ENCODE peak calls at places on chromosomes 13 and 19, in seven cellular contexts. G, C, Q, P, D, Z and U are unnamed samples.

GRCh38 chr19:38735257-38735686 is 9.0 kb downstream of the CAPN12 start:
- DNase-seq in G (peak; percentile 42), C (no peak), Q (no peak), P (peak; percentile 42), D (peak; percentile 25), Z (no peak), U (no peak)

GRCh38 chr19:35673121-35673804 is 6.9 kb downstream of the UPK1A start:
- DNase-seq in G (no peak), C (no peak), Q (peak; percentile 62), P (peak; percentile 88), D (peak; percentile 9), Z (peak; percentile 22), U (peak; percentile 87)

GRCh38 chr13:60583911-60584753 is 187.1 kb downstream of the TDRD3 start:
- DNase-seq in G (no peak), C (no peak), Q (peak; percentile 73), P (peak; percentile 10), D (no peak), Z (no peak), U (peak; percentile 47)

GRCh38 chr13:101767096-101767495 is 314.6 kb downstream of the ITGBL1 start:
- DNase-seq in G (no peak), C (no peak), Q (no peak), P (no peak), D (no peak), Z (no peak), U (no peak)

GRCh38 chr13:36297600-36298338 is at the start of gene CCDC169:
- DNase-seq in G (peak; percentile 51), C (peak; percentile 6), Q (peak; percentile 51), P (peak; percentile 70), D (peak; percentile 5), Z (peak; percentile 47), U (peak; percentile 78)

GRCh38 chr13:33957497-33957905 is 139.6 kb downstream of the RFC3 start:
- DNase-seq in G (no peak), C (no peak), Q (no peak), P (no peak), D (no peak), Z (no peak), U (no peak)

GRCh38 chr19:1422943-1423342 is 15.3 kb upstream of the RPS15 start:
- DNase-seq in G (no peak), C (no peak), Q (no peak), P (no peak), D (no peak), Z (no peak), U (no peak)

GRCh38 chr13:72698164-72698563 is 29.3 kb downstream of the MZT1 start:
- DNase-seq in G (no peak), C (no peak), Q (no peak), P (no peak), D (no peak), Z (no peak), U (no peak)

GRCh38 chr19:1284293-1284978 is 1.2 kb upstream of the EFNA2 start:
- DNase-seq in G (no peak), C (no peak), Q (no peak), P (no peak), D (no peak), Z (no peak), U (no peak)

GRCh38 chr13:59623516-59623915 is 540.2 kb downstream of the DIAPH3 start:
- DNase-seq in G (no peak), C (no peak), Q (no peak), P (no peak), D (no peak), Z (no peak), U (no peak)

GRCh38 chr13:77810430-77810829 is 108.2 kb downstream of the EDNRB start:
- DNase-seq in G (no peak), C (no peak), Q (peak; percentile 34), P (peak; percentile 17), D (no peak), Z (no peak), U (peak; percentile 27)

GRCh38 chr19:15469513-15470297 is 5.4 kb upstream of the RASAL3 start:
- DNase-seq in G (no peak), C (no peak), Q (no peak), P (no peak), D (no peak), Z (no peak), U (no peak)

GRCh38 chr13:78121459-78122348 is 203.1 kb upstream of the EDNRB start:
- DNase-seq in G (no peak), C (no peak), Q (peak; percentile 70), P (peak; percentile 72), D (no peak), Z (peak; percentile 30), U (peak; percentile 54)

GRCh38 chr13:19927117-19927734 is 31.3 kb upstream of the ZMYM2 start:
- DNase-seq in G (no peak), C (no peak), Q (peak; percentile 31), P (peak; percentile 36), D (no peak), Z (no peak), U (peak; percentile 18)

GRCh38 chr13:109788372-109789195 is 2.2 kb upstream of the IRS2 start:
- DNase-seq in G (no peak), C (no peak), Q (no peak), P (no peak), D (no peak), Z (no peak), U (no peak)

GRCh38 chr19:11179716-11180297 is 17.5 kb downstream of the KANK2 start:
- DNase-seq in G (no peak), C (no peak), Q (no peak), P (no peak), D (no peak), Z (no peak), U (no peak)

GRCh38 chr13:113740661-113741060 is 18.4 kb upstream of the TMEM255B start:
- DNase-seq in G (no peak), C (no peak), Q (no peak), P (no peak), D (no peak), Z (no peak), U (no peak)

GRCh38 chr19:32676186-32676894 is 692 bp downstream of the RGS9BP start:
- DNase-seq in G (peak; percentile 28), C (no peak), Q (no peak), P (peak; percentile 26), D (no peak), Z (no peak), U (peak; percentile 14)

GRCh38 chr19:48342841-48343540 is 17.6 kb downstream of the EMP3 start:
- DNase-seq in G (no peak), C (no peak), Q (peak; percentile 38), P (no peak), D (no peak), Z (no peak), U (peak; percentile 68)

GRCh38 chr13:80870186-80870585 is 529.3 kb upstream of the SPRY2 start:
- DNase-seq in G (no peak), C (no peak), Q (no peak), P (no peak), D (no peak), Z (no peak), U (no peak)

GRCh38 chr13:98839826-98840769 is 87.6 kb upstream of the SLC15A1 start:
- DNase-seq in G (peak; percentile 44), C (no peak), Q (peak; percentile 47), P (peak; percentile 71), D (no peak), Z (peak; percentile 27), U (peak; percentile 55)

GRCh38 chr19:54325631-54326030 is 12.7 kb upstream of the LILRA5 start:
- DNase-seq in G (no peak), C (no peak), Q (no peak), P (no peak), D (no peak), Z (no peak), U (no peak)

GRCh38 chr13:51879133-51879532 is 17.4 kb downstream of the CCDC70 start:
- DNase-seq in G (no peak), C (no peak), Q (no peak), P (peak; percentile 11), D (no peak), Z (no peak), U (no peak)

GRCh38 chr13:48975926-48976676 is 389 bp downstream of the FNDC3A start:
- DNase-seq in G (peak; percentile 69), C (peak; percentile 76), Q (peak; percentile 75), P (peak; percentile 91), D (peak; percentile 76), Z (peak; percentile 83), U (peak; percentile 88)

GRCh38 chr19:50300814-50301606 is 28.2 kb downstream of the KCNC3 start:
- DNase-seq in G (no peak), C (no peak), Q (peak; percentile 79), P (peak; percentile 57), D (no peak), Z (peak; percentile 25), U (peak; percentile 74)

GRCh38 chr13:97758317-97758716 is 195.2 kb upstream of the IPO5 start:
- DNase-seq in G (no peak), C (no peak), Q (no peak), P (no peak), D (no peak), Z (no peak), U (no peak)

GRCh38 chr19:41476583-41476982 is 33.6 kb downstream of the ERICH4 start:
- DNase-seq in G (no peak), C (no peak), Q (no peak), P (no peak), D (no peak), Z (no peak), U (no peak)

GRCh38 chr19:48683349-48683748 is 10.5 kb upstream of the NTN5 start:
- DNase-seq in G (no peak), C (no peak), Q (peak; percentile 19), P (no peak), D (no peak), Z (peak; percentile 19), U (peak; percentile 55)